ENCODE peak calls at places on chromosomes 7 and 10, in five cellular contexts. T, D, K, R and I are unnamed samples.
A peak's percentile ranks its signal among the peaks of the same experiment; 100 is the strongest.

GRCh38 chr10:46525824-46526681 is 30.4 kb downstream of the GPRIN2 start:
- DNase-seq in T (no peak), D (no peak), K (no peak), R (no peak), I (no peak)

GRCh38 chr7:66778201-66778600 is 37.7 kb downstream of the RABGEF1 start:
- DNase-seq in T (no peak), D (no peak), K (no peak), R (no peak), I (no peak)

GRCh38 chr7:85153715-85154114 is 33.1 kb downstream of the SEMA3D start:
- DNase-seq in T (no peak), D (no peak), K (no peak), R (no peak), I (no peak)

GRCh38 chr7:85070967-85071628 is 115.8 kb downstream of the SEMA3D start:
- DNase-seq in T (no peak), D (no peak), K (peak; percentile 73), R (no peak), I (no peak)

GRCh38 chr7:138527746-138528223 is 67.7 kb downstream of the TRIM24 start:
- DNase-seq in T (no peak), D (no peak), K (no peak), R (peak; percentile 4), I (no peak)

GRCh38 chr10:104406715-104407517 is 53.3 kb downstream of the CFAP58 start:
- DNase-seq in T (no peak), D (no peak), K (peak; percentile 47), R (peak; percentile 18), I (no peak)

GRCh38 chr7:66627876-66628360 is 763 bp upstream of the KCTD7 start:
- DNase-seq in T (no peak), D (no peak), K (no peak), R (no peak), I (no peak)

GRCh38 chr7:7969306-7970112 is 913 bp downstream of the GLCCI1 start:
- DNase-seq in T (peak; percentile 91), D (peak; percentile 70), K (peak; percentile 33), R (peak; percentile 41), I (no peak)

GRCh38 chr7:157664866-157665633 is 328.2 kb downstream of the DNAJB6 start:
- DNase-seq in T (peak; percentile 64), D (no peak), K (peak; percentile 6), R (no peak), I (no peak)

GRCh38 chr10:124946945-124947344 is 5.0 kb downstream of the ZRANB1 start:
- DNase-seq in T (no peak), D (no peak), K (no peak), R (no peak), I (no peak)

GRCh38 chr7:150389532-150389816 is 10.3 kb downstream of the ZNF775 start:
- DNase-seq in T (peak; percentile 20), D (no peak), K (no peak), R (no peak), I (no peak)
- H3K27ac ChIP-seq in T (no peak overlapping the region), D (peak overlapping the region; percentile 57), K (no peak overlapping the region), R (no peak overlapping the region), I (peak overlapping the region; percentile 44)

GRCh38 chr7:5491251-5492044 is 67.8 kb upstream of the TNRC18 start:
- DNase-seq in T (no peak), D (no peak), K (no peak), R (no peak), I (no peak)

GRCh38 chr7:5484921-5485320 is 61.3 kb upstream of the TNRC18 start:
- DNase-seq in T (no peak), D (no peak), K (no peak), R (no peak), I (no peak)

GRCh38 chr7:5489991-5490536 is 66.4 kb upstream of the TNRC18 start:
- DNase-seq in T (no peak), D (no peak), K (no peak), R (no peak), I (no peak)

GRCh38 chr7:5492249-5493020 is 68.8 kb upstream of the TNRC18 start:
- DNase-seq in T (no peak), D (no peak), K (no peak), R (no peak), I (no peak)

GRCh38 chr7:5488286-5488878 is 64.7 kb upstream of the TNRC18 start:
- DNase-seq in T (no peak), D (no peak), K (no peak), R (no peak), I (no peak)
- H3K27ac ChIP-seq in T (no peak overlapping the region), D (peak overlapping the region; percentile 49), K (no peak overlapping the region), R (no peak overlapping the region), I (no peak overlapping the region)

GRCh38 chr7:94908204-94909022 is 1.0 kb downstream of the PPP1R9A start:
- DNase-seq in T (peak; percentile 72), D (peak; percentile 47), K (peak; percentile 43), R (no peak), I (peak; percentile 12)

GRCh38 chr7:94909023-94909466 is 1.7 kb downstream of the PPP1R9A start:
- DNase-seq in T (no peak), D (no peak), K (no peak), R (no peak), I (no peak)

GRCh38 chr7:94907026-94907419 is 371 bp upstream of the PPP1R9A start:
- DNase-seq in T (no peak), D (no peak), K (no peak), R (no peak), I (no peak)

GRCh38 chr7:94906035-94906796 is 1.2 kb upstream of the PPP1R9A start:
- DNase-seq in T (no peak), D (no peak), K (no peak), R (no peak), I (no peak)

DNA sequence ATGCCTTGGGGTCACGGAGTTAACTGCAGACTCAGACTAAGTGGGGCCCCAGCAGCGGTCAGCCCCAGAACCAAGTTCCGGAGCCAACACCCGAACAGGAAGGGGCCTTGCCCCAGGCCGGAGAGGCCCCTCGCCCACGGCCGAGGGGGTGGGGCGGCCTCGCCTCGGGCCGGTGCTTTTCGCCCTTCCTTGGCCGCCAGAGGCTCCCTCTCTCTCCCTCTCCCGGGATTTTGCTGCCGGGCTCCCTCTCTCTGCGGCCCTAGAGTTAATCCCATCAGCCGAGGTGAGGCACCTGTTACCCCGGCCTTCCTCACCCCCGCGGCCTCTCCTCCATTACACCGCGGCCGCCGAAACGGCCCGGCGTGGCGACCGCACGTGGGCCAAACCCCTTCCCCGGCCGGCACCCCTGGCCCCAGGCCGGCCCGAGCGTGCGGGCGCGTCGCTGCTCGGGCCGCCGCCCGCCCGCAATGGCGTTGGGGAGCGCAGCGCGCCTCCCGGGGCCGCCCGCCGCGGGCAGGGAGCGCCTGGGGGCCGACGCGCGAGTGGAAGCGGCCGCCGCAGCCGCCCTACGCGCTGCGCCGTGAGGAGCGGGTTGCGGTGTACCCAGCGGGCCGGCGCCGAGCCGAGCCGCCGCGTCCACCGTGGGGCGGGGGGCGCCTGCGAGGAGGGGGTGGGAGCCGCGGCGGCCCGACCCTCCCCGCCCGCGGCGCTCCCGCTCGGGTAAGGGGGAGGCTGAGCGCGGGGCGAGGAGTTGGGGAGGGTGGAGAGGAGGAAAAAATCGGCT is at the start of gene PPP1R9A:
- DNase-seq in T (peak; percentile 71), D (peak; percentile 60), K (peak; percentile 65), R (no peak), I (peak; percentile 68)
- H3K27ac ChIP-seq in T (peak within 1 kb of the TSS; percentile 80), D (peak within 1 kb of the TSS; percentile 82), K (no peak within 1 kb of the TSS), R (no peak within 1 kb of the TSS), I (peak within 1 kb of the TSS; percentile 68)

GRCh38 chr10:110608087-110608486 is 36.0 kb upstream of the RBM20 start:
- DNase-seq in T (no peak), D (no peak), K (no peak), R (no peak), I (no peak)

GRCh38 chr10:110612629-110613028 is 31.5 kb upstream of the RBM20 start:
- DNase-seq in T (no peak), D (no peak), K (no peak), R (no peak), I (no peak)

GRCh38 chr10:110612073-110612472 is 32.1 kb upstream of the RBM20 start:
- DNase-seq in T (no peak), D (no peak), K (no peak), R (no peak), I (no peak)

GRCh38 chr10:110609592-110609991 is 34.5 kb upstream of the RBM20 start:
- DNase-seq in T (no peak), D (no peak), K (peak; percentile 26), R (no peak), I (no peak)

GRCh38 chr10:110610308-110610774 is 33.8 kb upstream of the RBM20 start:
- DNase-seq in T (no peak), D (no peak), K (peak; percentile 60), R (no peak), I (no peak)
- H3K27ac ChIP-seq in T (no peak overlapping the region), D (peak overlapping the region; percentile 32), K (no peak overlapping the region), R (no peak overlapping the region), I (no peak overlapping the region)

DNA sequence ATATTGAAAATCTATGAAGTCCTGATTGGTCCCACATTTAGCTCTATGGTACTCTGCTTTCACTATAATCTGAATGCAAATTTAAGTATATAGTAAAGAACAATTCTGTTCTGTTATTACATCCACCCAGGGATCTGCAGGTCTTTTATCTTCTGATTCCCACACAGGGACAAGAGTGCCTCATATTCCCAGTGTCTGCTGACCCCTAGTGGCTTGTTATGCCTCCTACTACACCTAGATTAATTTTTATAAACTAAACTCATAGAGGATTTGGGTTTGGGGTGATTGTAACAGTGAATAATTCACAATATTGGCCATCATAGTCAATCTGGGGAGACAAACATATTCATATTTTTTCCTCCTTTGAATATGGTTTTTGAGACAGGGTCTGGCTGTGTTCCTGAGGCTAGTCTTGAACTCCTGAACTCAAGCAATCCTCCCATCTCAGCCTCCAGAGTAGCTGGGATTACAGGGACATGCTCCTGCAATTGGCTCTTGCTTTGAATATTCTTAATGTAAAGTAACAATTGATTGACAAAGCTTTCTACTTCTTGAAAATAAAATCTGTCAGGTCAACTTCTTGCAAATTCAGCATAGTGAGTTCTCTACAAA is 282.1 kb downstream of the KCND2 start:
- DNase-seq in T (no peak), D (no peak), K (peak; percentile 71), R (peak; percentile 18), I (no peak)
- H3K27ac ChIP-seq in T (no peak overlapping the region), D (no peak overlapping the region), K (no peak overlapping the region), R (no peak overlapping the region), I (no peak overlapping the region)

GRCh38 chr10:13840036-13840435 is 253.3 kb downstream of the PRPF18 start:
- DNase-seq in T (no peak), D (no peak), K (no peak), R (no peak), I (no peak)

GRCh38 chr10:13839030-13839429 is 252.3 kb downstream of the PRPF18 start:
- DNase-seq in T (no peak), D (no peak), K (no peak), R (no peak), I (no peak)

GRCh38 chr10:13842119-13842518 is 255.4 kb downstream of the PRPF18 start:
- DNase-seq in T (no peak), D (no peak), K (no peak), R (no peak), I (no peak)

GRCh38 chr10:13837966-13838365 is 251.2 kb downstream of the PRPF18 start:
- DNase-seq in T (no peak), D (no peak), K (no peak), R (no peak), I (no peak)

DNA sequence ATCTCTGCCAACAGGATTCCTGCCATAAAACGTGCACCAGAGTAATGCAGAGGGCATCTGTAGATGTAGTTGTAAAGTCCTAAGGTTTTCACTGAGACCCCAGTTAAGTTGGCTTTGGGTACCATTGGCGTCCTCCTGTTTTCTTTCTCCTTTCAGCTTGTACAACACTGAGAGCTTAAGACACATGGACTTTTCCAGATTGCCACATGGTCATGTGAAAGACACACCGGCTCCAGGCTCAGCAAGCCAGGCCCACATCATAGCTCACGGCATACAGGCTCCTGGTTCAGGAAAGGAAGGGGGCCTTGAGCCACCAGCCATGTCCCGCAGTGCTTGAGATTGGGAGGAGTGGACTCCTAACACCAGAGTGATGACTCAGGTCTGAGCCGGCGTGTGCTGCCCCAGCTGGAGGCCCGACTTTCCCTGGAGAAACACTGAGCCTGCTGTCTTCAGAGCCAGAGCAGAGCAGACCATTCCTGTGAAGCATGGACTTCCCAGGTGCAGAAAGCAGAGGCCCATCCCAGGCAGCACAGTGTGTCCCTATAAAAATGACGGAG is 252.7 kb downstream of the PRPF18 start:
- DNase-seq in T (no peak), D (peak; percentile 73), K (peak; percentile 42), R (no peak), I (no peak)
- H3K27ac ChIP-seq in T (peak overlapping the region; percentile 24), D (peak overlapping the region; percentile 45), K (no peak overlapping the region), R (no peak overlapping the region), I (no peak overlapping the region)